ENCODE peak calls at places on chromosomes 2 and 18, in four cellular contexts. U is K562, C is prostate gland, E is spleen. I is an unnamed sample. For H3K4me1, the result is how much of the 10 kb centered on the place peaks cover.

GRCh38 chr2:175218551-175218950 is 37.0 kb upstream of the ATP5MC3 start:
- DNase-seq in C (no peak), E (no peak), U (no peak), I (no peak)

GRCh38 chr2:158586491-158586890 is 129.7 kb downstream of the PKP4 start:
- DNase-seq in C (no peak), E (no peak), U (no peak), I (no peak)

GRCh38 chr18:2337552-2338141 is 233.7 kb downstream of the METTL4 start:
- DNase-seq in E (no peak), U (peak), C (no peak), I (peak)

GRCh38 chr2:164784376-164784775 is 57.2 kb downstream of the COBLL1 start:
- DNase-seq in E (no peak), C (no peak), U (no peak), I (no peak)

GRCh38 chr18:74353169-74353775 is 37.6 kb downstream of the C18orf63 start:
- DNase-seq in C (peak), E (no peak), U (peak), I (peak)

GRCh38 chr18:61554117-61554776 is 221.0 kb downstream of the CDH20 start:
- DNase-seq in C (no peak), U (no peak), E (peak), I (no peak)

GRCh38 chr2:160837416-160837815 is 322.8 kb upstream of the TANK start:
- DNase-seq in E (no peak), U (no peak), C (no peak), I (no peak)

GRCh38 chr18:41323044-41323443 is 632.0 kb upstream of the PIK3C3 start:
- DNase-seq in U (no peak), E (no peak), C (no peak), I (no peak)

GRCh38 chr2:182302174-182302573 is 124.7 kb downstream of the PDE1A start:
- DNase-seq in E (no peak), C (no peak), U (no peak), I (no peak)

GRCh38 chr2:73292906-73293533 is 328 bp downstream of the EGR4 start:
- DNase-seq in C (no peak), U (no peak), E (peak), I (no peak)

GRCh38 chr2:150309681-150310080 is 177.8 kb downstream of the RND3 start:
- DNase-seq in U (no peak), E (no peak), C (peak), I (peak)

GRCh38 chr2:56582570-56582969 is 398.8 kb downstream of the CCDC85A start:
- DNase-seq in C (no peak), U (no peak), E (no peak), I (no peak)

GRCh38 chr2:55824554-55825096 is 99.0 kb downstream of the EFEMP1 start:
- DNase-seq in E (no peak), U (no peak), C (no peak), I (no peak)

GRCh38 chr2:207245526-207245925 is 79.8 kb upstream of the KLF7 start:
- DNase-seq in C (no peak), U (no peak), E (no peak), I (no peak)

GRCh38 chr2:224778474-224778877 is 62.3 kb upstream of the CCDC195 start:
- DNase-seq in C (peak), E (no peak), U (peak), I (peak)

GRCh38 chr2:102473020-102473419 is at the start of gene SLC9A4:
- DNase-seq in U (peak), E (no peak), C (peak), I (peak)

GRCh38 chr2:132651115-132652099 is 18.6 kb downstream of the LYPD1 start:
- DNase-seq in U (peak), C (no peak), E (no peak), I (no peak)

GRCh38 chr18:75472906-75473305 is 45.4 kb upstream of the SMIM21 start:
- DNase-seq in U (no peak), E (no peak), C (no peak), I (no peak)

GRCh38 chr2:144414324-144414845 is 105.5 kb downstream of the ZEB2 start:
- DNase-seq in U (no peak), E (peak), C (no peak), I (no peak)

GRCh38 chr2:99754215-99754614 is 264.4 kb upstream of the REV1 start:
- DNase-seq in C (no peak), U (no peak), E (no peak), I (no peak)

GRCh38 chr2:34069604-34070003 is 470.5 kb upstream of the FAM98A start:
- DNase-seq in U (no peak), E (no peak), C (no peak), I (no peak)

GRCh38 chr2:158931577-158931976 is 36.9 kb upstream of the TANC1 start:
- DNase-seq in C (no peak), U (no peak), E (no peak), I (no peak)

GRCh38 chr2:217685255-217685605 is 317.6 kb downstream of the TNS1 start:
- DNase-seq in U (no peak), C (peak), E (no peak), I (peak)

GRCh38 chr18:650428-650858 is 7.0 kb upstream of the TYMS start:
- DNase-seq in E (no peak), C (no peak), U (peak), I (no peak)

GRCh38 chr2:27742571-27742970 is 28.9 kb upstream of the MRPL33 start:
- DNase-seq in U (no peak), C (no peak), E (no peak), I (no peak)

GRCh38 chr2:51597086-51597485 is 565.2 kb upstream of the NRXN1 start:
- DNase-seq in U (no peak), E (no peak), C (no peak), I (no peak)

GRCh38 chr2:190533968-190534309 is 583 bp downstream of the NEMP2 start:
- DNase-seq in U (peak), C (no peak), E (peak), I (no peak)

GRCh38 chr18:52392160-52392559 is 52.2 kb downstream of the DCC start:
- DNase-seq in C (no peak), U (no peak), E (no peak), I (no peak)

GRCh38 chr18:58118510-58118909 is 74.5 kb downstream of the NEDD4L start:
- DNase-seq in C (no peak), E (no peak), U (no peak), I (no peak)

GRCh38 chr2:74505448-74506246 is 1.8 kb downstream of the PCGF1 start:
- DNase-seq in C (no peak), E (peak), U (no peak), I (no peak)

GRCh38 chr18:32422978-32423740 is 47.5 kb downstream of the GAREM1 start:
- DNase-seq in C (no peak), E (no peak), U (no peak), I (no peak)
- H3K4me1 ChIP-seq in C (under half), E (under half), U (under half), I (under half)

DNA sequence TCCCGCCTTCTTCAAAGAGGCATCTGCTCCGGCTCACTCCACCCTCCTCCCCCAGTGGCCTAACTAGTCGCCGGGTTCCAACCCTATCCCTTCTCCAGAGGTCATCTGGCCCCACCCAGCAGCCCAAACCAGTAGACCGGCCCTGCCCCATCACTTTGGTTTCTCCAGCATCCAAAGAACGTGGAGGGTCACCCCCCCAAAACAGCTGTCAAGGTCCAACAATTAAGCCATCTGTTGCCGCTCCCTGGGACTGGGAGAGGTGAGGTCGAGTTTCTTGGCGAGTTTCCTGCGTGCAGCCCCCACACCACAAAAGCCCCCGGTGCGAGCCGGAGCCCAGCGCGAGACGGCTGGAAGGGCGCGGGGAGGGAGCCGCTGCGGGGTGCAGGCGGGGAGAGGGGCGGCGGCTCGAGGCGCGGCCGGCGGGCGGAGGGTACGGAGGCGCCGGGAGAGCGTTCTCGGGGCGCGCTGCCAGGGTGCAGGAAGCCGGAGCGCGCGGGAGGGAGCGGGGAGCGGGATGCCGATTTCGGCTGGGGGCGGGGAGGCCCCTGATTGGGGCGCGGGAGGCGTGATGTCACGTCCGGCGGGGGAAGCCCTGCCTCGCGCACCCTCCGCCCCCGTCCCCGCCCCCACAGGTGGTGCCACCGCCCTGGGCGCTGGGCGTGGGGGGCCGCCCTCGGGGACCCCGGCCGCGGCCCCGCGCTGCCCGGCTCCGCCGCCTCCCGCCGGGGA is 571 bp upstream of the GPC1 start:
- DNase-seq in E (peak), C (peak), U (peak), I (peak)
- TF ChIP-seq POLR2A in E (no peak), C (peak), U (no peak), I (no peak)

GRCh38 chr2:237192881-237193280 is 107.2 kb downstream of the COPS8 start:
- DNase-seq in C (no peak), E (no peak), U (no peak), I (no peak)
- TF ChIP-seq POLR2AphosphoS5 in C (no peak), E (no peak), U (no peak), I (no peak)

GRCh38 chr2:47708801-47709499 is 74.0 kb upstream of the MSH6 start:
- DNase-seq in C (no peak), U (no peak), E (no peak), I (no peak)
- H3K4me1 ChIP-seq in C (under half), U (under half), E (under half), I (under half)

DNA sequence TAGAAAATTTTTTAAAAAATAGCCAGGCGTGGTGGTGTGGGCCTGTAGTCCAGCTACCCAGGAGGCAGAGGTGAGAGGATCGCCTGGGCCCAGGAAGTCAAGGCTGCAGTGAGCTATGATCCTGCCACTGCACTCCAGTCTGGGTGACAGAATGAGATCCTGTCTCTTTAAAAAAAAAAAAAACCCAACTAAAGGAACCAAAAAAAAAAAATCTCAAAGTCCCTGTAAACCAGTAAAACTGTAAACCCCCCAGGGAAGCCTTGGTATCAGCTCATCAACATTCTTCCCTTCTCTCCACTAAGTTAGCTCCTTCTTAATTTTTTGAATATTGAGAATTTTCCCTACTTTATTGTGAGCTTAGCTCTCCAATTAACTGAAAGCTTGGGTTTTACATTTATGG is 8.4 kb upstream of the MCFD2 start:
- DNase-seq in E (no peak), C (no peak), U (no peak), I (no peak)
- TF ChIP-seq POLR2A in E (no peak), C (no peak), U (no peak), I (no peak)

GRCh38 chr2:88857274-88857741 is 165.8 kb downstream of the RPIA start:
- DNase-seq in C (no peak), U (no peak), E (no peak), I (peak)

GRCh38 chr2:88856409-88857135 is 165.1 kb downstream of the RPIA start:
- DNase-seq in U (no peak), C (no peak), E (no peak), I (no peak)

GRCh38 chr2:88860421-88861075 is 169.1 kb downstream of the RPIA start:
- DNase-seq in E (no peak), U (no peak), C (no peak), I (no peak)

GRCh38 chr2:88857951-88858406 is 166.5 kb downstream of the RPIA start:
- DNase-seq in E (no peak), C (no peak), U (peak), I (peak)

GRCh38 chr2:88859461-88859860 is 168.0 kb downstream of the RPIA start:
- DNase-seq in U (no peak), C (no peak), E (no peak), I (no peak)
- TF ChIP-seq POLR2AphosphoS5 in U (no peak), C (no peak), E (peak), I (no peak)

GRCh38 chr2:25444608-25445270 is 103.0 kb upstream of the DNMT3A start:
- DNase-seq in E (no peak), C (no peak), U (no peak), I (no peak)
- H3K4me1 ChIP-seq in E (under half), C (under half), U (under half), I (under half)

GRCh38 chr18:23460285-23461273 is 7.5 kb downstream of the RIOK3 start:
- DNase-seq in U (no peak), C (no peak), E (no peak), I (peak)
- TF ChIP-seq POLR2A in U (no peak), C (no peak), E (no peak), I (peak)